ENCODE peak calls at places on chromosomes 5 and 9, in four cellular contexts. G is bronchial epithelial cell, X is psoas muscle, P is HAP-1. V is an unnamed sample.

GRCh38 chr5:160542281-160542680 is 120.6 kb downstream of the PTTG1 start:
- DNase-seq in G (peak; percentile 94), X (no peak), P (no peak), V (no peak)

GRCh38 chr5:173760461-173761181 is 127.5 kb upstream of the CPEB4 start:
- DNase-seq in G (no peak), X (no peak), P (no peak), V (no peak)

GRCh38 chr5:40486437-40487270 is 193.1 kb upstream of the PTGER4 start:
- DNase-seq in G (peak; percentile 81), X (no peak), P (no peak), V (no peak)

GRCh38 chr5:178242416-178242815 is 9.8 kb upstream of the PHYKPL start:
- DNase-seq in G (no peak), X (peak; percentile 36), P (no peak), V (no peak)

GRCh38 chr9:127589955-127590370 is 22.1 kb upstream of the STXBP1 start:
- DNase-seq in G (no peak), X (peak; percentile 64), P (peak; percentile 74), V (peak; percentile 67)

GRCh38 chr5:111548992-111549649 is 36.8 kb upstream of the STARD4 start:
- DNase-seq in G (peak; percentile 37), X (no peak), P (no peak), V (peak; percentile 21)

GRCh38 chr5:179862891-179863290 is 4.3 kb upstream of the MRNIP start:
- DNase-seq in G (no peak), X (peak; percentile 35), P (no peak), V (no peak)

GRCh38 chr9:112789493-112789892 is 38.9 kb downstream of the SNX30 start:
- DNase-seq in G (no peak), X (no peak), P (no peak), V (no peak)

GRCh38 chr9:97706246-97706645 is 9.1 kb upstream of the XPA start:
- DNase-seq in G (peak; percentile 28), X (no peak), P (no peak), V (no peak)

GRCh38 chr5:174837919-174838902 is 113.8 kb downstream of the MSX2 start:
- DNase-seq in G (peak; percentile 47), X (peak; percentile 61), P (no peak), V (no peak)

DNA sequence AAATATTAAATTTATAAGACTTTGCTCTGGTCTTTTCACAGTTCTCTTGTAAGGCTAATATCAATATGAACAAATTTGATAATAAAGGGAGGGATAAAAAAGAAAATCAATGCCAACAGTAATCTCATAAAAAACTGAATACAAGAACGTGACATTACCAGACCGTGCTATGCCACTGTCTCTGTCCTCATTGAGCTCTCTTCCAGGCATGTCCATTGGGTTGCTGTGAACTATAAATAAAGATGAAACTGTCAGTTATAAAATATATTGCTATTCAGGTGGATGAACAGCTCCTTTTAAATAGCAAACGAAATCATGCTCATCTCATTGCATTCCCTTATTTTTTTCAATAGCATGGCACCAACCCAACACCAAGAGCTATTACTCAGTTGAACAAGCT is 74.0 kb upstream of the RAPGEF6 start:
- DNase-seq in G (no peak), X (no peak), P (no peak), V (no peak)
- H3K36me3 ChIP-seq in G (peaks cover 2% of the 10 kb centered on the region), X (peaks cover 27% of the 10 kb centered on the region), P (peaks cover 25% of the 10 kb centered on the region), V (peaks cover 55% of the 10 kb centered on the region)

DNA sequence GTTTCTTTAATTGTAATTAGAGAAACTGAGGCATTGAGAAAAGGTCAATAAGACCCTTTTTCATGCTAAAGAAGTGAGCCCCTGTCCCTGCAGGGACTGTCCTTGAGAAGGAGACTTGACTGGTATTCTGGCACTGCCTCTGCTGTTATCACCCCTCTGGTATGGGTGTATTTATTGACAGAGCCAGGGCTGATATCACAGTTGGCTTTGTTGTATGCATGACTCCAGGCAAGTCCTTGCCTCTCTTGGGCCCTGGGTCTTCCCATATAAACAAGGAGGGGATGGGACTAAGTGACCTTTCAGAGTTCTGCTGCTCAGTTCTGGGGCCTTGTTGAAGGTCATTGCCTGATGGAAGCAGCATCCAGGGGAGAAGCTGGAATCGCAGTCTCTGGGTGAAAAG is 71.8 kb upstream of the PPARGC1B start:
- DNase-seq in G (no peak), X (no peak), P (no peak), V (no peak)
- H3K4me3 ChIP-seq in G (no peak overlapping the region), X (no peak overlapping the region), P (no peak overlapping the region), V (no peak overlapping the region)

DNA sequence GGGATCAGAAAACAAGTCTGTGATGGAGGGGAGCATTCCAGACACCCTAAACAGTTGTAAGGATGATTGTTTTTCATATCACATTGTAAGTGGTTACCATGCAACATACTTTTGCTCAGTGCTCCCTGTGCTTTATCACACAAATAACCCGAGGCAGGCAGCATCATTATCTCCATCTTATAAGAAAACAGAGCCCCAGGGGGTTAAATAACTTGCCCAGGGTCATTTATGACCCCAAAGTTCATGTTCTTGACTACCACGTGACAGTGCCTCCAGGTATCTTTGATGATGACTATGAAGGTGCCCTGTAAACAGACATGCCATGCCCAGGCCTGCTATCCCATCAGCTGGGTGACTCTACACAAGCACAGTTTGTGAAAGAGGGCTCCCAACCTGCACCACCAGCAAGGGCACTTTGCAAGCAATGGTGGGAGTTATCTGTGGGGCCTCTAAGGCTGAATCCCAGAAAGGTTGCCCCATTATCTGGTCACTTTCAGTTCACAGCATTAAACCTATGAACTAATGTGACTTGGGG is 9.5 kb downstream of the GNPDA1 start:
- DNase-seq in G (peak; percentile 54), X (no peak), P (no peak), V (no peak)
- H3K36me3 ChIP-seq in G (peaks cover 5% of the 10 kb centered on the region), X (peaks cover 97% of the 10 kb centered on the region), P (peaks cover 62% of the 10 kb centered on the region), V (peaks cover 57% of the 10 kb centered on the region)

GRCh38 chr5:38670066-38670465 is 113.6 kb upstream of the LIFR start:
- DNase-seq in G (no peak), X (no peak), P (no peak), V (no peak)
- H3K4me3 ChIP-seq in G (no peak overlapping the region), X (no peak overlapping the region), P (no peak overlapping the region), V (no peak overlapping the region)

DNA sequence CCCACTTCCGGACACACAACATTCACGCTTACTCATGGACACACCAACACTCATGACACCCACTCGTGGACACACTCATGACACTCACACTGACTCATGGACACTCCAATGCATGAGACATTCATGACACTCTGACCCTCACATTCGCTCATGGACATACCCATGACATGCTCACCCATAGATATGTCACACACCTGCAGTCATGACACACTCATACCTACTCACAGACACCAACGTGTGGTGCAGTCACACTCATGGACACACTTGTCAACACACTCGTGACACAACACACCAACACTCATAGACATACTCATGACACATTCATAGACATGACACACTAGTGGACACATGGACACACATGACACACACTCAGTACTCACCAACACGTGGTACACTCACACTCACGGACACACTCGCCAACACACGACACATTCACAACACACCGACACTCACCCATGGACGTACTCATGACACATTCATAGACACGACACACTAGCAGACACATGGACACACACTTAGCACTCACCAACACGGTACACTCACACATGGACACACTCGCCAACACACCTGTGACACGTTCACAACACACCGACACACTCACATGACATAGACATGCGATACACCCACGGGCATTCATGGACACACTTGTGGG is 73.4 kb downstream of the PHF2 start:
- DNase-seq in G (no peak), X (no peak), P (no peak), V (no peak)
- H3K36me3 ChIP-seq in G (peaks cover 14% of the 10 kb centered on the region), X (peaks cover 74% of the 10 kb centered on the region), P (peaks cover 11% of the 10 kb centered on the region), V (peaks cover 21% of the 10 kb centered on the region)